ENCODE peak calls at places on chromosomes 16 and 17, in nine cellular contexts. A, N, I, Q, J, O, D, V and S are unnamed samples.

GRCh38 chr16:54503011-54503410 is 216.4 kb upstream of the IRX3 start:
- DNase-seq in A (no peak), N (no peak), I (no peak), Q (peak), J (peak), O (no peak), D (no peak), V (no peak), S (no peak)

GRCh38 chr17:73067075-73067474 is 25.4 kb downstream of the SLC39A11 start:
- DNase-seq in A (no peak), N (peak), I (no peak), Q (no peak), J (no peak), O (no peak), D (no peak), V (no peak), S (no peak)

GRCh38 chr17:27532269-27533067 is 76.2 kb downstream of the KSR1 start:
- DNase-seq in A (no peak), N (peak), I (no peak), Q (peak), J (no peak), O (no peak), D (no peak), V (no peak), S (no peak)

GRCh38 chr16:13923703-13924298 is 3.8 kb downstream of the ERCC4 start:
- DNase-seq in A (no peak), N (peak), I (no peak), Q (no peak), J (no peak), O (no peak), D (peak), V (peak), S (no peak)

GRCh38 chr17:41417576-41418015 is 6.8 kb downstream of the KRT37 start:
- DNase-seq in A (no peak), N (no peak), I (no peak), Q (no peak), J (no peak), O (no peak), D (no peak), V (peak), S (no peak)

GRCh38 chr16:31386157-31386984 is 6.8 kb upstream of the ITGAD start:
- DNase-seq in A (no peak), N (peak), I (no peak), Q (no peak), J (no peak), O (no peak), D (peak), V (peak), S (no peak)

GRCh38 chr17:34895388-34895787 is 65.9 kb downstream of the CCT6B start:
- DNase-seq in A (no peak), N (no peak), I (no peak), Q (no peak), J (no peak), O (peak), D (no peak), V (no peak), S (no peak)

GRCh38 chr17:48155889-48156670 is 48.5 kb downstream of the SNX11 start:
- DNase-seq in A (no peak), N (no peak), I (no peak), Q (no peak), J (no peak), O (no peak), D (no peak), V (no peak), S (no peak)

GRCh38 chr16:17295948-17296347 is 174.8 kb downstream of the XYLT1 start:
- DNase-seq in A (no peak), N (no peak), I (no peak), Q (no peak), J (no peak), O (no peak), D (no peak), V (no peak), S (no peak)

GRCh38 chr17:81582341-81582740 is 30.2 kb upstream of the FAAP100 start:
- DNase-seq in A (no peak), N (peak), I (no peak), Q (no peak), J (no peak), O (no peak), D (no peak), V (no peak), S (no peak)

GRCh38 chr17:6547336-6547735 is 9.0 kb downstream of the PITPNM3 start:
- DNase-seq in A (no peak), N (no peak), I (no peak), Q (no peak), J (no peak), O (no peak), D (no peak), V (no peak), S (no peak)

GRCh38 chr17:16986391-16986790 is 14.5 kb upstream of the TNFRSF13B start:
- DNase-seq in A (no peak), N (peak), I (no peak), Q (no peak), J (no peak), O (no peak), D (no peak), V (no peak), S (no peak)

GRCh38 chr17:79915850-79916430 is 76.7 kb upstream of the CBX4 start:
- DNase-seq in A (no peak), N (peak), I (no peak), Q (no peak), J (peak), O (no peak), D (peak), V (no peak), S (no peak)

GRCh38 chr17:7587831-7588230 is 2.1 kb downstream of the SOX15 start:
- DNase-seq in A (no peak), N (no peak), I (no peak), Q (no peak), J (no peak), O (no peak), D (no peak), V (no peak), S (no peak)

GRCh38 chr17:57436565-57436964 is 180.2 kb downstream of the MSI2 start:
- DNase-seq in A (no peak), N (no peak), I (no peak), Q (no peak), J (no peak), O (no peak), D (no peak), V (no peak), S (no peak)

GRCh38 chr16:11224894-11225676 is 30.9 kb downstream of the SOCS1 start:
- DNase-seq in A (peak), N (peak), I (no peak), Q (peak), J (no peak), O (no peak), D (no peak), V (peak), S (peak)

GRCh38 chr17:76145231-76146052 is 4.4 kb upstream of the FOXJ1 start:
- DNase-seq in A (no peak), N (no peak), I (no peak), Q (no peak), J (no peak), O (peak), D (no peak), V (peak), S (no peak)

GRCh38 chr16:83994087-83994486 is 26.0 kb downstream of the NECAB2 start:
- DNase-seq in A (no peak), N (peak), I (no peak), Q (no peak), J (no peak), O (no peak), D (peak), V (no peak), S (no peak)

GRCh38 chr17:80977172-80977571 is 14.5 kb upstream of the CHMP6 start:
- DNase-seq in A (no peak), N (no peak), I (no peak), Q (no peak), J (no peak), O (no peak), D (no peak), V (no peak), S (no peak)

GRCh38 chr17:75652934-75653549 is 13.9 kb downstream of the RECQL5 start:
- DNase-seq in A (no peak), N (peak), I (no peak), Q (no peak), J (no peak), O (peak), D (peak), V (peak), S (no peak)

GRCh38 chr16:81730090-81731051 is 48.7 kb upstream of the PLCG2 start:
- DNase-seq in A (peak), N (peak), I (peak), Q (peak), J (peak), O (peak), D (peak), V (peak), S (peak)

GRCh38 chr17:77391668-77392375 is 251.1 kb downstream of the SEC14L1 start:
- DNase-seq in A (no peak), N (peak), I (peak), Q (peak), J (no peak), O (peak), D (peak), V (no peak), S (no peak)

GRCh38 chr16:72508196-72508595 is 336.2 kb upstream of the PMFBP1 start:
- DNase-seq in A (no peak), N (no peak), I (no peak), Q (no peak), J (no peak), O (no peak), D (no peak), V (no peak), S (no peak)

GRCh38 chr17:58232707-58233156 is 5.7 kb upstream of the LPO start:
- DNase-seq in A (peak), N (peak), I (no peak), Q (no peak), J (no peak), O (no peak), D (peak), V (peak), S (no peak)

GRCh38 chr16:82882982-82883863 is 256.5 kb downstream of the CDH13 start:
- DNase-seq in A (no peak), N (no peak), I (peak), Q (no peak), J (no peak), O (no peak), D (no peak), V (no peak), S (no peak)

GRCh38 chr17:40538019-40538935 is 27.0 kb downstream of the CCR7 start:
- DNase-seq in A (no peak), N (no peak), I (no peak), Q (peak), J (peak), O (peak), D (no peak), V (no peak), S (no peak)

GRCh38 chr16:84552135-84552534 is 47.7 kb upstream of the MEAK7 start:
- DNase-seq in A (no peak), N (no peak), I (no peak), Q (no peak), J (no peak), O (no peak), D (no peak), V (no peak), S (no peak)

GRCh38 chr16:28163699-28164584 is 47.8 kb downstream of the XPO6 start:
- DNase-seq in A (no peak), N (peak), I (no peak), Q (no peak), J (no peak), O (no peak), D (no peak), V (no peak), S (no peak)

GRCh38 chr16:23700509-23700908 is 12.5 kb downstream of the ERN2 start:
- DNase-seq in A (no peak), N (no peak), I (no peak), Q (no peak), J (no peak), O (no peak), D (no peak), V (no peak), S (no peak)

GRCh38 chr17:80850817-80851216 is 140.8 kb upstream of the CHMP6 start:
- DNase-seq in A (no peak), N (peak), I (no peak), Q (no peak), J (no peak), O (no peak), D (no peak), V (no peak), S (no peak)

GRCh38 chr16:11392041-11392581 is 46.9 kb downstream of the RMI2 start:
- DNase-seq in A (no peak), N (no peak), I (no peak), Q (no peak), J (no peak), O (no peak), D (no peak), V (no peak), S (no peak)

GRCh38 chr17:63139356-63139755 is 173.3 kb downstream of the TANC2 start:
- DNase-seq in A (no peak), N (no peak), I (no peak), Q (no peak), J (no peak), O (no peak), D (no peak), V (no peak), S (no peak)

GRCh38 chr16:82924075-82924854 is 297.5 kb downstream of the CDH13 start:
- DNase-seq in A (no peak), N (peak), I (peak), Q (no peak), J (no peak), O (no peak), D (no peak), V (no peak), S (peak)

GRCh38 chr17:39153541-39154111 is 2.2 kb upstream of the PLXDC1 start:
- DNase-seq in A (peak), N (peak), I (peak), Q (peak), J (peak), O (peak), D (peak), V (peak), S (peak)
- TF ChIP-seq CTCF in A (no peak), N (peak), I (peak), Q (no peak), J (peak), O (peak), D (no peak), V (no peak), S (no peak)

GRCh38 chr17:36072431-36073121 is 8.5 kb downstream of the CCL18 start:
- DNase-seq in A (no peak), N (peak), I (no peak), Q (no peak), J (no peak), O (no peak), D (peak), V (peak), S (peak)
- TF ChIP-seq CTCF in A (peak), N (peak), I (peak), Q (peak), J (peak), O (peak), D (peak), V (peak), S (peak)

GRCh38 chr17:66398617-66399016 is 96.2 kb downstream of the PRKCA start:
- DNase-seq in A (no peak), N (no peak), I (no peak), Q (no peak), J (no peak), O (no peak), D (no peak), V (no peak), S (no peak)

GRCh38 chr17:66399441-66399840 is 97.0 kb downstream of the PRKCA start:
- DNase-seq in A (no peak), N (no peak), I (no peak), Q (no peak), J (no peak), O (no peak), D (no peak), V (no peak), S (no peak)

GRCh38 chr17:66397486-66397885 is 95.1 kb downstream of the PRKCA start:
- DNase-seq in A (no peak), N (no peak), I (no peak), Q (no peak), J (no peak), O (no peak), D (no peak), V (no peak), S (no peak)

GRCh38 chr17:66395961-66396360 is 93.5 kb downstream of the PRKCA start:
- DNase-seq in A (no peak), N (no peak), I (no peak), Q (no peak), J (no peak), O (no peak), D (no peak), V (no peak), S (no peak)

GRCh38 chr17:66398059-66398458 is 95.6 kb downstream of the PRKCA start:
- DNase-seq in A (no peak), N (no peak), I (no peak), Q (no peak), J (no peak), O (no peak), D (no peak), V (no peak), S (no peak)
- TF ChIP-seq CTCF in A (no peak), N (no peak), I (no peak), Q (no peak), J (no peak), O (no peak), D (no peak), V (no peak), S (no peak)

DNA sequence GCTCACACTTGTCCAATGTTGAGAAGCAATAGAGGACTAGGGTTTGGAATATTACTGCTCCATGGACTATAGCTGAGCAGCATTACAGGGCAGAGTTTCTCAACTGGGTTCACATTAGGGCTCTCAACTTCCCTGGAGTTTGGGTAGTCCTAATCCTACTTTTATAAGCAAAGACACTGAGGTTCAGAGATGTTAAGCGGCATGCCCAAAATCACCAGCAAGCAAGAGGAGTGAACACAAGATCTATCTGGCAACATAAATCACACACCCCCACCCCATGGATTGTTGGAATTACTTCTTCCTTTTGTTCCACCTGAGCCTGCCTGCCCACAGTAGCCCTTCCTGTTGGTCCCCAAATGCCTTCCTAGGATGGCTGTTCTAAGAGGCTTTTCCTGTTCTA is 5.2 kb downstream of the TSNAXIP1 start:
- DNase-seq in A (no peak), N (no peak), I (no peak), Q (no peak), J (no peak), O (no peak), D (no peak), V (no peak), S (no peak)
- TF ChIP-seq CTCF in A (no peak), N (no peak), I (no peak), Q (no peak), J (no peak), O (no peak), D (no peak), V (no peak), S (no peak)

GRCh38 chr17:78641243-78641642 is 64.0 kb upstream of the DNAH17 start:
- DNase-seq in A (no peak), N (no peak), I (no peak), Q (no peak), J (no peak), O (no peak), D (no peak), V (no peak), S (no peak)
- TF ChIP-seq CTCF in A (no peak), N (no peak), I (no peak), Q (no peak), J (no peak), O (no peak), D (no peak), V (no peak), S (no peak)

GRCh38 chr16:85894266-85894665 is 4.7 kb upstream of the IRF8 start:
- DNase-seq in A (no peak), N (no peak), I (no peak), Q (no peak), J (no peak), O (no peak), D (peak), V (no peak), S (no peak)
- TF ChIP-seq CTCF in A (no peak), N (no peak), I (no peak), Q (no peak), J (no peak), O (no peak), D (peak), V (peak), S (no peak)

GRCh38 chr17:29283496-29283895 is 10.5 kb downstream of the NUFIP2 start:
- DNase-seq in A (no peak), N (no peak), I (no peak), Q (no peak), J (no peak), O (no peak), D (no peak), V (no peak), S (no peak)
- TF ChIP-seq CTCF in A (no peak), N (peak), I (peak), Q (no peak), J (peak), O (no peak), D (peak), V (no peak), S (no peak)

GRCh38 chr17:1169471-1169908 is 10.3 kb downstream of the ABR start:
- DNase-seq in A (no peak), N (no peak), I (no peak), Q (no peak), J (no peak), O (no peak), D (no peak), V (no peak), S (no peak)

GRCh38 chr17:1169913-1170312 is 9.9 kb downstream of the ABR start:
- DNase-seq in A (no peak), N (no peak), I (no peak), Q (no peak), J (no peak), O (no peak), D (no peak), V (no peak), S (no peak)

GRCh38 chr17:1168537-1169234 is 11.1 kb downstream of the ABR start:
- DNase-seq in A (no peak), N (no peak), I (no peak), Q (no peak), J (no peak), O (no peak), D (no peak), V (no peak), S (no peak)

GRCh38 chr17:1171953-1172352 is 7.8 kb downstream of the ABR start:
- DNase-seq in A (no peak), N (no peak), I (no peak), Q (no peak), J (no peak), O (no peak), D (no peak), V (no peak), S (no peak)

GRCh38 chr17:1170739-1171138 is 9.0 kb downstream of the ABR start:
- DNase-seq in A (no peak), N (no peak), I (no peak), Q (no peak), J (no peak), O (no peak), D (no peak), V (no peak), S (no peak)
- TF ChIP-seq CTCF in A (no peak), N (no peak), I (peak), Q (no peak), J (peak), O (no peak), D (peak), V (peak), S (no peak)

GRCh38 chr16:2507052-2507678 is 6.6 kb upstream of the ATP6V0C start:
- DNase-seq in A (peak), N (no peak), I (no peak), Q (peak), J (no peak), O (no peak), D (no peak), V (peak), S (no peak)
- TF ChIP-seq CTCF in A (no peak), N (no peak), I (no peak), Q (no peak), J (no peak), O (no peak), D (no peak), V (no peak), S (no peak)

GRCh38 chr16:47113130-47113529 is 30.6 kb downstream of the NETO2 start:
- DNase-seq in A (no peak), N (no peak), I (no peak), Q (no peak), J (no peak), O (no peak), D (no peak), V (no peak), S (no peak)

GRCh38 chr16:47109361-47109760 is 34.4 kb downstream of the NETO2 start:
- DNase-seq in A (no peak), N (no peak), I (no peak), Q (no peak), J (no peak), O (no peak), D (no peak), V (no peak), S (no peak)

DNA sequence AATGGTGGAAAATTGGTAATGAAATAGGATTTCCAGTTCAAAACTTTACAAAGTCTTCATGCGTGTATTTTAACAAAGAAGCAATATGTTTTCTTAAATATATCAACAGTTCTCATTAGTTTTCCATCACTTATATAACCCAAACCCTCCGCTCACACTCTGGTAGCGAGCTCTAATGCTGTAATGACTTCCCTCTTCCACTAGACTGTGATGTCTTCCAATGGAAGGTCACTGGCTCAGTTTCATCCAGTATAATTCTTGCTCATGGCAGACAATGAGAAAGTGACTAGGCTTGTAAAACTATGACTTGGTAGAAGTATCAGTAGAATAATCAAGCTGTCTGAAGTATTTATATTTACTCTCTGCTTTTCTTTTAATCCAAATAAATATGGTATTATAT is 32.8 kb downstream of the NETO2 start:
- DNase-seq in A (no peak), N (no peak), I (no peak), Q (no peak), J (no peak), O (no peak), D (peak), V (no peak), S (no peak)
- TF ChIP-seq CTCF in A (no peak), N (no peak), I (no peak), Q (no peak), J (no peak), O (no peak), D (no peak), V (no peak), S (no peak)